ENCODE peak calls at places on chromosomes 11 and 22, in ten cellular contexts. V is LoVo; A is stimulated activated effector memory CD8-positive, alpha-beta T cell treated with anti-CD3 and anti-CD28 coated beads, Interleukin-12 subunit alpha, Interleukin-12 subunit beta, amount 100 ng/mL, for 72 hours; L is GM20000; B is dorsolateral prefrontal cortex; F is NCI-H510A; R is cardiac muscle cell; S is NCI-H69; K is astrocyte of the spinal cord; M is ascending aorta. H is an unnamed sample.

GRCh38 chr11:43834291-43834690 is 46.3 kb upstream of the ALKBH3 start:
- DNase-seq in V (no peak), A (no peak), L (no peak), B (peak), F (no peak), R (no peak), S (peak), K (no peak), M (no peak), H (no peak)

GRCh38 chr11:103794262-103794661 is 242.2 kb upstream of the DDI1 start:
- DNase-seq in V (no peak), A (no peak), L (no peak), B (no peak), F (no peak), R (peak), S (no peak), K (peak), M (no peak), H (no peak)

GRCh38 chr22:34414467-34415440 is 494.5 kb upstream of the LARGE1 start:
- DNase-seq in V (peak), A (no peak), L (peak), B (no peak), F (no peak), R (peak), S (peak), K (no peak), M (no peak), H (peak)

GRCh38 chr22:24465566-24465965 is 29.6 kb upstream of the UPB1 start:
- DNase-seq in V (peak), A (no peak), L (no peak), B (no peak), F (no peak), R (peak), S (no peak), K (peak), M (no peak), H (no peak)

GRCh38 chr22:44925465-44926123 is 84.2 kb downstream of the PHF21B start:
- DNase-seq in V (no peak), A (no peak), L (no peak), B (no peak), F (no peak), R (no peak), S (no peak), K (no peak), M (no peak), H (no peak)

GRCh38 chr11:134670247-134670646 is 258.2 kb upstream of the B3GAT1 start:
- DNase-seq in V (no peak), A (peak), L (no peak), B (no peak), F (no peak), R (no peak), S (no peak), K (no peak), M (no peak), H (no peak)

GRCh38 chr11:10450451-10451398 is 4.3 kb upstream of the AMPD3 start:
- DNase-seq in V (peak), A (peak), L (peak), B (peak), F (peak), R (peak), S (peak), K (peak), M (no peak), H (peak)

GRCh38 chr11:995058-995751 is 41.3 kb downstream of the MUC6 start:
- DNase-seq in V (no peak), A (no peak), L (peak), B (no peak), F (no peak), R (no peak), S (no peak), K (no peak), M (no peak), H (no peak)

GRCh38 chr22:35663371-35663770 is 15.1 kb downstream of the APOL6 start:
- DNase-seq in V (no peak), A (no peak), L (no peak), B (no peak), F (no peak), R (peak), S (no peak), K (no peak), M (no peak), H (no peak)

GRCh38 chr11:130442728-130443127 is 5.7 kb upstream of the ADAMTS15 start:
- DNase-seq in V (no peak), A (no peak), L (no peak), B (no peak), F (no peak), R (no peak), S (no peak), K (peak), M (no peak), H (no peak)

GRCh38 chr11:88344869-88345268 is 7.3 kb upstream of the CTSC start:
- DNase-seq in V (no peak), A (no peak), L (no peak), B (no peak), F (no peak), R (peak), S (no peak), K (no peak), M (no peak), H (no peak)

H was measured in GM12892.